ENCODE peak calls at places on chromosomes 2 and 18, in ten cellular contexts. Z, W, D, C, P, G, O, S, X and F are unnamed samples.
A peak's percentile ranks its signal among the peaks of the same experiment; 100 is the strongest.

GRCh38 chr2:69514406-69514805 is 77.2 kb upstream of the NFU1 start:
- DNase-seq in S (no peak), X (peak; percentile 89), O (no peak), P (peak; percentile 28), D (no peak), Z (no peak), C (peak; percentile 41), G (peak; percentile 27), W (peak; percentile 51), F (no peak)

GRCh38 chr2:20378891-20379519 is 28.4 kb upstream of the PUM2 start:
- DNase-seq in C (peak; percentile 90), X (peak; percentile 81), S (peak; percentile 81), Z (peak; percentile 89), P (peak; percentile 64), O (no peak), D (peak; percentile 84), G (peak; percentile 91), W (peak; percentile 87), F (peak; percentile 86)

GRCh38 chr18:55338955-55339662 is 248.9 kb downstream of the TCF4 start:
- DNase-seq in W (no peak), O (no peak), Z (no peak), G (no peak), P (no peak), C (no peak), S (no peak), X (no peak), D (no peak), F (no peak)

GRCh38 chr2:112154246-112155110 is 16.3 kb downstream of the FBLN7 start:
- DNase-seq in D (no peak), X (no peak), S (no peak), P (no peak), G (no peak), C (no peak), Z (no peak), O (peak; percentile 33), W (no peak), F (no peak)

GRCh38 chr2:127593228-127594115 is 52.5 kb upstream of the GPR17 start:
- DNase-seq in C (no peak), X (no peak), D (no peak), Z (no peak), G (no peak), S (no peak), P (no peak), O (no peak), W (no peak), F (no peak)

GRCh38 chr2:204511021-204511420 is 34.3 kb upstream of the PARD3B start:
- DNase-seq in S (no peak), W (no peak), P (no peak), X (no peak), Z (no peak), G (no peak), D (no peak), O (no peak), C (no peak), F (no peak)

GRCh38 chr2:210899131-210899530 is 342.7 kb downstream of the CPS1 start:
- DNase-seq in C (no peak), P (no peak), Z (no peak), O (no peak), W (no peak), S (no peak), G (no peak), D (no peak), X (peak; percentile 46), F (no peak)

GRCh38 chr18:78833833-78834232 is 145.8 kb upstream of the SALL3 start:
- DNase-seq in S (no peak), P (no peak), X (no peak), W (no peak), C (no peak), Z (no peak), D (no peak), G (no peak), O (no peak), F (no peak)

GRCh38 chr2:46462936-46463335 is 16.4 kb upstream of the TMEM247 start:
- DNase-seq in Z (no peak), C (no peak), O (no peak), P (no peak), G (no peak), W (no peak), X (no peak), D (no peak), S (no peak), F (no peak)

GRCh38 chr2:102478686-102479470 is 5.9 kb downstream of the SLC9A4 start:
- DNase-seq in X (no peak), C (no peak), O (no peak), G (no peak), D (no peak), Z (no peak), W (no peak), S (no peak), P (no peak), F (no peak)

GRCh38 chr18:40347261-40347660 is 1607.8 kb upstream of the PIK3C3 start:
- DNase-seq in O (no peak), C (no peak), P (no peak), G (no peak), W (no peak), Z (no peak), S (no peak), X (no peak), D (no peak), F (no peak)